ENCODE peak calls at places on chromosomes 2 and 18, in nine cellular contexts. P is NCI-H82, L is bronchial epithelial cell, R is frontal cortex, V is NCI-H2029 treated with DMSO at 0.1 percent for 48 hours, J is A172, D is OCI-M1, Y is H9, I is neural crest cell. Q is an unnamed sample.
A peak's percentile ranks its signal among the peaks of the same experiment; 100 is the strongest.

GRCh38 chr2:201127570-201127969 is 11.6 kb downstream of the CFLAR start:
- DNase-seq in L (peak; percentile 55), D (peak; percentile 69), V (no peak), I (no peak), P (no peak), Y (no peak), J (peak; percentile 71), R (no peak), Q (no peak)

GRCh38 chr18:67766930-67767329 is 250.4 kb upstream of the DSEL start:
- DNase-seq in V (no peak), P (no peak), Y (no peak), I (no peak), L (peak; percentile 99), R (no peak), J (peak; percentile 38), D (no peak), Q (no peak)

GRCh38 chr2:161722547-161723503 is 98.6 kb downstream of the SLC4A10 start:
- DNase-seq in J (no peak), Y (no peak), V (no peak), R (no peak), D (no peak), I (no peak), P (no peak), L (no peak), Q (no peak)

GRCh38 chr2:230678451-230678850 is 34.2 kb upstream of the CAB39 start:
- DNase-seq in V (no peak), P (no peak), D (peak; percentile 91), Y (no peak), J (no peak), I (no peak), R (no peak), L (no peak), Q (no peak)

GRCh38 chr2:202114798-202115197 is 41.7 kb downstream of the KIAA2012 start:
- DNase-seq in J (no peak), V (no peak), R (no peak), P (no peak), L (no peak), Y (no peak), I (no peak), D (no peak), Q (no peak)

GRCh38 chr2:72010647-72011355 is 136.9 kb downstream of the CYP26B1 start:
- DNase-seq in D (no peak), P (no peak), R (no peak), J (no peak), Y (peak; percentile 12), I (no peak), L (no peak), V (no peak), Q (no peak)

GRCh38 chr2:12303181-12304030 is 413.3 kb upstream of the TRIB2 start:
- DNase-seq in P (no peak), D (peak; percentile 53), Y (no peak), J (peak; percentile 94), V (no peak), I (no peak), L (peak; percentile 41), R (no peak), Q (no peak)

GRCh38 chr2:240954436-240955305 is 43.7 kb upstream of the SNED1 start:
- DNase-seq in V (no peak), Y (peak; percentile 18), R (no peak), P (no peak), L (no peak), I (no peak), D (no peak), J (no peak), Q (no peak)

GRCh38 chr2:64122358-64122757 is 21.9 kb downstream of the PELI1 start:
- DNase-seq in I (no peak), J (no peak), L (no peak), D (no peak), V (no peak), R (no peak), Y (no peak), P (no peak), Q (no peak)

GRCh38 chr18:74064510-74064909 is 83.1 kb downstream of the FBXO15 start:
- DNase-seq in R (no peak), I (no peak), P (no peak), L (no peak), Y (no peak), V (no peak), D (no peak), J (no peak), Q (no peak)

GRCh38 chr2:119862127-119862889 is 102.6 kb downstream of the PTPN4 start:
- DNase-seq in V (no peak), I (no peak), D (peak; percentile 61), Y (no peak), R (no peak), J (no peak), L (no peak), P (peak; percentile 28), Q (no peak)

GRCh38 chr2:96146151-96146880 is 1.1 kb upstream of the DUSP2 start:
- DNase-seq in R (peak; percentile 50), J (no peak), V (no peak), D (no peak), P (no peak), Y (peak; percentile 29), I (no peak), L (peak; percentile 52), Q (no peak)

GRCh38 chr2:190180313-190181065 is 118.0 kb upstream of the MSTN start:
- DNase-seq in R (peak; percentile 76), D (peak; percentile 91), Y (peak; percentile 89), P (peak; percentile 71), I (peak; percentile 45), L (no peak), J (no peak), V (no peak), Q (peak; percentile 69)

GRCh38 chr2:231047270-231047921 is 9.3 kb upstream of the PSMD1 start:
- DNase-seq in L (no peak), P (no peak), V (no peak), R (peak; percentile 51), I (peak; percentile 33), D (no peak), J (no peak), Y (no peak), Q (no peak)

GRCh38 chr18:22173928-22174301 is 4.5 kb downstream of the GATA6 start:
- DNase-seq in R (no peak), P (no peak), L (no peak), I (no peak), Y (peak; percentile 42), J (no peak), D (no peak), V (no peak), Q (no peak)

GRCh38 chr2:159615187-159615935 is 987 bp downstream of the BAZ2B start:
- DNase-seq in L (peak; percentile 83), J (peak; percentile 87), R (peak; percentile 59), I (peak; percentile 70), P (peak; percentile 98), D (peak; percentile 92), V (peak; percentile 87), Y (peak; percentile 90), Q (peak; percentile 90)